ENCODE peak calls at places on chromosomes 3 and 15, in five cellular contexts. L is NAMALWA; V is amygdala; X is esophagus muscularis mucosa; E is stimulated activated CD8-positive, alpha-beta memory T cell treated with anti-CD3 and anti-CD28 coated beads, Interleukin-15, amount 100 ng/mL, for 24 hours. R is an unnamed sample.

GRCh38 chr3:156558389-156558788 is 3.5 kb upstream of the SSR3 start:
- DNase-seq in X (no peak), L (no peak), E (no peak), V (no peak), R (no peak)

GRCh38 chr3:198030125-198030524 is 70.1 kb downstream of the LMLN start:
- DNase-seq in X (no peak), E (no peak), L (no peak), V (no peak), R (no peak)

GRCh38 chr15:76169013-76169412 is 109.2 kb downstream of the TMEM266 start:
- DNase-seq in X (no peak), L (peak; percentile 81), V (no peak), E (no peak), R (peak; percentile 40)

GRCh38 chr3:42721690-42722089 is 19.1 kb upstream of the HHATL start:
- DNase-seq in E (no peak), V (no peak), L (no peak), X (no peak), R (no peak)

GRCh38 chr3:116939091-116939490 is 229.5 kb downstream of the TUSC7 start:
- DNase-seq in L (no peak), X (no peak), V (no peak), E (no peak), R (no peak)

GRCh38 chr3:127456471-127457093 is 134.0 kb downstream of the TPRA1 start:
- DNase-seq in X (no peak), L (no peak), V (no peak), E (no peak), R (no peak)

GRCh38 chr3:126367316-126367805 is 10.2 kb upstream of the KLF15 start:
- DNase-seq in X (no peak), E (no peak), V (no peak), L (no peak), R (no peak)

GRCh38 chr3:15884132-15884531 is 86.4 kb upstream of the ANKRD28 start:
- DNase-seq in X (peak; percentile 53), E (no peak), V (no peak), L (no peak), R (no peak)

GRCh38 chr15:55108858-55109518 is 87.8 kb downstream of the RSL24D1 start:
- DNase-seq in X (no peak), E (peak; percentile 9), L (peak; percentile 69), V (peak; percentile 20), R (peak; percentile 81)

GRCh38 chr3:64995857-64996564 is 308.2 kb upstream of the ADAMTS9 start:
- DNase-seq in X (no peak), L (no peak), E (no peak), V (no peak), R (peak; percentile 22)

GRCh38 chr15:90529369-90530249 is at the start of gene CRTC3:
- DNase-seq in L (peak; percentile 62), X (no peak), V (no peak), E (peak; percentile 20), R (peak; percentile 71)

GRCh38 chr3:99118381-99118780 is 216.9 kb upstream of the DCBLD2 start:
- DNase-seq in E (no peak), L (no peak), V (no peak), X (no peak), R (no peak)

GRCh38 chr3:122219242-122219872 is 35.9 kb downstream of the CASR start:
- DNase-seq in X (no peak), E (no peak), V (no peak), L (no peak), R (no peak)

GRCh38 chr3:48058089-48058488 is 41.9 kb upstream of the MAP4 start:
- DNase-seq in L (no peak), V (no peak), E (no peak), X (no peak), R (no peak)

GRCh38 chr3:138332472-138333073 is 2.9 kb upstream of the NME9 start:
- DNase-seq in V (no peak), X (peak; percentile 26), L (peak; percentile 74), E (no peak), R (peak; percentile 32)

GRCh38 chr3:171508206-171508605 is 48.0 kb upstream of the TNIK start:
- DNase-seq in X (no peak), V (no peak), L (no peak), E (no peak), R (no peak)